ENCODE peak calls at places on chromosomes 13 and 19, in nine cellular contexts. One of them, this sample, is unnamed.

GRCh38 chr19:35716735-35716984 is 1.1 kb upstream of the KMT2B start:
- DNase-seq in naive thymus-derived CD8-positive, alpha-beta T cell: no peak
- DNase-seq in head of caudate nucleus: no peak
- DNase-seq in CD4-positive, alpha-beta memory T cell: no peak
- DNase-seq in non-pigmented ciliary epithelial cell: no peak
- DNase-seq in endothelial cell of umbilical vein: no peak
- DNase-seq in anterior cingulate cortex: peak
- DNase-seq in amygdala: no peak
- DNase-seq in left ventricle myocardium inferior: no peak
- DNase-seq in this sample: no peak

GRCh38 chr13:79799466-79799865 is 318.5 kb downstream of the NDFIP2 start:
- DNase-seq in naive thymus-derived CD8-positive, alpha-beta T cell: no peak
- DNase-seq in head of caudate nucleus: no peak
- DNase-seq in CD4-positive, alpha-beta memory T cell: no peak
- DNase-seq in non-pigmented ciliary epithelial cell: no peak
- DNase-seq in endothelial cell of umbilical vein: no peak
- DNase-seq in anterior cingulate cortex: no peak
- DNase-seq in amygdala: no peak
- DNase-seq in left ventricle myocardium inferior: no peak
- DNase-seq in this sample: no peak

GRCh38 chr19:58579473-58580142 is 6.5 kb upstream of the MZF1 start:
- DNase-seq in naive thymus-derived CD8-positive, alpha-beta T cell: no peak
- DNase-seq in head of caudate nucleus: peak
- DNase-seq in CD4-positive, alpha-beta memory T cell: no peak
- DNase-seq in non-pigmented ciliary epithelial cell: no peak
- DNase-seq in endothelial cell of umbilical vein: no peak
- DNase-seq in anterior cingulate cortex: no peak
- DNase-seq in amygdala: no peak
- DNase-seq in left ventricle myocardium inferior: no peak
- DNase-seq in this sample: no peak

GRCh38 chr19:4633140-4633967 is 6.0 kb upstream of the TNFAIP8L1 start:
- DNase-seq in naive thymus-derived CD8-positive, alpha-beta T cell: no peak
- DNase-seq in head of caudate nucleus: peak
- DNase-seq in CD4-positive, alpha-beta memory T cell: peak
- DNase-seq in non-pigmented ciliary epithelial cell: peak
- DNase-seq in endothelial cell of umbilical vein: peak
- DNase-seq in anterior cingulate cortex: peak
- DNase-seq in amygdala: peak
- DNase-seq in left ventricle myocardium inferior: peak
- DNase-seq in this sample: peak

GRCh38 chr13:112522578-112522977 is 65.4 kb downstream of the TUBGCP3 start:
- DNase-seq in naive thymus-derived CD8-positive, alpha-beta T cell: no peak
- DNase-seq in head of caudate nucleus: no peak
- DNase-seq in CD4-positive, alpha-beta memory T cell: no peak
- DNase-seq in non-pigmented ciliary epithelial cell: no peak
- DNase-seq in endothelial cell of umbilical vein: no peak
- DNase-seq in anterior cingulate cortex: no peak
- DNase-seq in amygdala: no peak
- DNase-seq in left ventricle myocardium inferior: no peak
- DNase-seq in this sample: no peak

GRCh38 chr19:18119243-18120105 is 21.9 kb downstream of the MAST3 start:
- DNase-seq in naive thymus-derived CD8-positive, alpha-beta T cell: peak
- DNase-seq in head of caudate nucleus: peak
- DNase-seq in CD4-positive, alpha-beta memory T cell: peak
- DNase-seq in non-pigmented ciliary epithelial cell: no peak
- DNase-seq in endothelial cell of umbilical vein: no peak
- DNase-seq in anterior cingulate cortex: peak
- DNase-seq in amygdala: peak
- DNase-seq in left ventricle myocardium inferior: no peak
- DNase-seq in this sample: peak

GRCh38 chr13:46476174-46476573 is 76.8 kb upstream of the LRCH1 start:
- DNase-seq in naive thymus-derived CD8-positive, alpha-beta T cell: no peak
- DNase-seq in head of caudate nucleus: no peak
- DNase-seq in CD4-positive, alpha-beta memory T cell: no peak
- DNase-seq in non-pigmented ciliary epithelial cell: no peak
- DNase-seq in endothelial cell of umbilical vein: no peak
- DNase-seq in anterior cingulate cortex: no peak
- DNase-seq in amygdala: no peak
- DNase-seq in left ventricle myocardium inferior: no peak
- DNase-seq in this sample: no peak

GRCh38 chr13:21000647-21001046 is 60.7 kb downstream of the LATS2 start:
- DNase-seq in naive thymus-derived CD8-positive, alpha-beta T cell: no peak
- DNase-seq in head of caudate nucleus: no peak
- DNase-seq in CD4-positive, alpha-beta memory T cell: no peak
- DNase-seq in non-pigmented ciliary epithelial cell: no peak
- DNase-seq in endothelial cell of umbilical vein: no peak
- DNase-seq in anterior cingulate cortex: no peak
- DNase-seq in amygdala: no peak
- DNase-seq in left ventricle myocardium inferior: no peak
- DNase-seq in this sample: no peak

GRCh38 chr19:35715981-35716734 is 1.6 kb upstream of the KMT2B start:
- DNase-seq in naive thymus-derived CD8-positive, alpha-beta T cell: no peak
- DNase-seq in head of caudate nucleus: peak
- DNase-seq in CD4-positive, alpha-beta memory T cell: no peak
- DNase-seq in non-pigmented ciliary epithelial cell: no peak
- DNase-seq in endothelial cell of umbilical vein: no peak
- DNase-seq in anterior cingulate cortex: no peak
- DNase-seq in amygdala: peak
- DNase-seq in left ventricle myocardium inferior: peak
- DNase-seq in this sample: no peak

GRCh38 chr13:100176781-100177389 is 88.0 kb downstream of the PCCA start:
- DNase-seq in naive thymus-derived CD8-positive, alpha-beta T cell: no peak
- DNase-seq in head of caudate nucleus: no peak
- DNase-seq in CD4-positive, alpha-beta memory T cell: no peak
- DNase-seq in non-pigmented ciliary epithelial cell: peak
- DNase-seq in endothelial cell of umbilical vein: peak
- DNase-seq in anterior cingulate cortex: no peak
- DNase-seq in amygdala: no peak
- DNase-seq in left ventricle myocardium inferior: no peak
- DNase-seq in this sample: no peak

GRCh38 chr19:57615346-57615745 is 1.3 kb downstream of the ZNF134 start:
- DNase-seq in naive thymus-derived CD8-positive, alpha-beta T cell: no peak
- DNase-seq in head of caudate nucleus: no peak
- DNase-seq in CD4-positive, alpha-beta memory T cell: no peak
- DNase-seq in non-pigmented ciliary epithelial cell: no peak
- DNase-seq in endothelial cell of umbilical vein: no peak
- DNase-seq in anterior cingulate cortex: no peak
- DNase-seq in amygdala: no peak
- DNase-seq in left ventricle myocardium inferior: no peak
- DNase-seq in this sample: no peak

GRCh38 chr19:32651729-32652140 is 23.2 kb downstream of the ANKRD27 start:
- DNase-seq in naive thymus-derived CD8-positive, alpha-beta T cell: no peak
- DNase-seq in head of caudate nucleus: peak
- DNase-seq in CD4-positive, alpha-beta memory T cell: no peak
- DNase-seq in non-pigmented ciliary epithelial cell: no peak
- DNase-seq in endothelial cell of umbilical vein: no peak
- DNase-seq in anterior cingulate cortex: peak
- DNase-seq in amygdala: peak
- DNase-seq in left ventricle myocardium inferior: peak
- DNase-seq in this sample: no peak

GRCh38 chr19:10899171-10899653 is 27.9 kb downstream of the CARM1 start:
- DNase-seq in naive thymus-derived CD8-positive, alpha-beta T cell: no peak
- DNase-seq in head of caudate nucleus: peak
- DNase-seq in CD4-positive, alpha-beta memory T cell: no peak
- DNase-seq in non-pigmented ciliary epithelial cell: no peak
- DNase-seq in endothelial cell of umbilical vein: no peak
- DNase-seq in anterior cingulate cortex: peak
- DNase-seq in amygdala: peak
- DNase-seq in left ventricle myocardium inferior: peak
- DNase-seq in this sample: no peak

GRCh38 chr19:31826325-31826724 is 477.1 kb upstream of the TSHZ3 start:
- DNase-seq in naive thymus-derived CD8-positive, alpha-beta T cell: no peak
- DNase-seq in head of caudate nucleus: no peak
- DNase-seq in CD4-positive, alpha-beta memory T cell: no peak
- DNase-seq in non-pigmented ciliary epithelial cell: no peak
- DNase-seq in endothelial cell of umbilical vein: no peak
- DNase-seq in anterior cingulate cortex: no peak
- DNase-seq in amygdala: no peak
- DNase-seq in left ventricle myocardium inferior: no peak
- DNase-seq in this sample: no peak

GRCh38 chr19:4657262-4657661 is 12.9 kb downstream of the MYDGF start:
- DNase-seq in naive thymus-derived CD8-positive, alpha-beta T cell: no peak
- DNase-seq in head of caudate nucleus: no peak
- DNase-seq in CD4-positive, alpha-beta memory T cell: no peak
- DNase-seq in non-pigmented ciliary epithelial cell: no peak
- DNase-seq in endothelial cell of umbilical vein: no peak
- DNase-seq in anterior cingulate cortex: no peak
- DNase-seq in amygdala: no peak
- DNase-seq in left ventricle myocardium inferior: no peak
- DNase-seq in this sample: no peak

GRCh38 chr13:51339952-51340732 is 651 bp downstream of the SERPINE3 start:
- DNase-seq in naive thymus-derived CD8-positive, alpha-beta T cell: no peak
- DNase-seq in head of caudate nucleus: no peak
- DNase-seq in CD4-positive, alpha-beta memory T cell: no peak
- DNase-seq in non-pigmented ciliary epithelial cell: no peak
- DNase-seq in endothelial cell of umbilical vein: no peak
- DNase-seq in anterior cingulate cortex: no peak
- DNase-seq in amygdala: no peak
- DNase-seq in left ventricle myocardium inferior: no peak
- DNase-seq in this sample: no peak

GRCh38 chr19:38062959-38063786 is 156.2 kb downstream of the SIPA1L3 start:
- DNase-seq in naive thymus-derived CD8-positive, alpha-beta T cell: no peak
- DNase-seq in head of caudate nucleus: peak
- DNase-seq in CD4-positive, alpha-beta memory T cell: no peak
- DNase-seq in non-pigmented ciliary epithelial cell: no peak
- DNase-seq in endothelial cell of umbilical vein: no peak
- DNase-seq in anterior cingulate cortex: no peak
- DNase-seq in amygdala: peak
- DNase-seq in left ventricle myocardium inferior: no peak
- DNase-seq in this sample: no peak

This sample was measured in activated CD4-positive, alpha-beta T cell treated with anti-CD3 and anti-CD28 coated beads, Interleukin-2, amount 50 U/mL, for 1 hour.